ENCODE peak calls at places on chromosomes 5 and 9, in nine cellular contexts. L, T, J, H, P, F, R, I and O are unnamed samples.

GRCh38 chr9:129131300-129132145 is 20.3 kb downstream of the PTPA start:
- DNase-seq in P (peak), H (peak), J (peak), R (no peak), L (peak), F (peak), T (peak), I (no peak), O (peak)

GRCh38 chr9:973295-973842 is 3.1 kb upstream of the DMRT3 start:
- DNase-seq in I (peak), T (no peak), H (no peak), P (no peak), R (no peak), F (no peak), J (no peak), L (no peak), O (no peak)

GRCh38 chr5:177311361-177311722 is 356 bp downstream of the MXD3 start:
- DNase-seq in I (no peak), L (no peak), F (no peak), P (no peak), J (no peak), H (peak), R (no peak), T (no peak), O (no peak)

GRCh38 chr5:146283344-146283761 is 55.3 kb upstream of the POU4F3 start:
- DNase-seq in J (no peak), P (no peak), R (no peak), L (no peak), I (no peak), H (no peak), T (peak), F (no peak), O (no peak)

GRCh38 chr9:96417051-96417586 is 1.1 kb downstream of the ZNF367 start:
- DNase-seq in R (no peak), P (peak), J (peak), T (peak), L (peak), I (peak), F (peak), H (peak), O (peak)

GRCh38 chr9:3664044-3664443 is 138.2 kb upstream of the RFX3 start:
- DNase-seq in J (no peak), F (no peak), I (no peak), T (no peak), L (no peak), H (no peak), P (no peak), R (no peak), O (no peak)

GRCh38 chr5:146544232-146544631 is 28.2 kb upstream of the GPR151 start:
- DNase-seq in H (no peak), F (no peak), J (no peak), R (no peak), P (no peak), I (no peak), T (no peak), L (no peak), O (no peak)

GRCh38 chr9:101977614-101978210 is 239.3 kb upstream of the GRIN3A start:
- DNase-seq in P (no peak), R (no peak), I (no peak), J (no peak), H (no peak), T (peak), F (no peak), L (no peak), O (no peak)

GRCh38 chr9:2469681-2470141 is 151.9 kb upstream of the VLDLR start:
- DNase-seq in L (no peak), T (peak), H (peak), R (no peak), I (no peak), F (peak), J (no peak), P (peak), O (no peak)

GRCh38 chr9:127569819-127570401 is 42.2 kb upstream of the STXBP1 start:
- DNase-seq in J (no peak), T (peak), P (peak), F (no peak), R (no peak), I (no peak), L (no peak), H (no peak), O (no peak)

GRCh38 chr5:74262810-74263209 is 377.7 kb downstream of the ENC1 start:
- DNase-seq in P (no peak), J (no peak), F (no peak), I (peak), L (no peak), R (no peak), H (no peak), T (no peak), O (no peak)

GRCh38 chr5:100840769-100841168 is 62.3 kb downstream of the ST8SIA4 start:
- DNase-seq in P (no peak), R (no peak), L (no peak), F (no peak), T (no peak), I (no peak), J (no peak), H (no peak), O (no peak)

GRCh38 chr5:134567651-134568338 is 42.3 kb downstream of the JADE2 start:
- DNase-seq in F (no peak), P (peak), R (no peak), I (no peak), L (no peak), J (peak), T (peak), H (peak), O (no peak)

GRCh38 chr9:108710424-108710823 is 145.4 kb downstream of the ACTL7B start:
- DNase-seq in L (no peak), T (no peak), I (no peak), H (no peak), F (no peak), P (no peak), R (peak), J (no peak), O (no peak)

GRCh38 chr9:119349548-119349947 is 19.7 kb downstream of the BRINP1 start:
- DNase-seq in R (no peak), I (no peak), F (no peak), L (no peak), T (no peak), H (no peak), P (no peak), J (no peak), O (no peak)

GRCh38 chr5:135456238-135457099 is 4.3 kb upstream of the TIFAB start:
- DNase-seq in F (no peak), P (peak), T (peak), H (peak), I (no peak), J (no peak), L (peak), R (no peak), O (peak)

GRCh38 chr5:2741946-2742345 is 9.5 kb downstream of the IRX2 start:
- DNase-seq in F (no peak), J (no peak), I (no peak), T (no peak), H (no peak), P (no peak), L (no peak), R (peak), O (no peak)

GRCh38 chr5:57501414-57502321 is 19.1 kb upstream of the ACTBL2 start:
- DNase-seq in L (no peak), H (peak), J (peak), F (no peak), R (no peak), I (no peak), P (no peak), T (no peak), O (no peak)

GRCh38 chr5:176371621-176372539 is 6.6 kb downstream of the ARL10 start:
- DNase-seq in F (no peak), P (no peak), L (no peak), H (no peak), T (no peak), I (no peak), J (peak), R (no peak), O (no peak)

GRCh38 chr9:86405926-86406325 is 51.7 kb upstream of the TUT7 start:
- DNase-seq in H (peak), J (peak), I (peak), P (peak), L (no peak), F (no peak), T (peak), R (no peak), O (no peak)

GRCh38 chr9:129007766-129008468 is 20.2 kb downstream of the SH3GLB2 start:
- DNase-seq in F (no peak), H (no peak), R (no peak), J (no peak), P (no peak), T (no peak), L (no peak), I (no peak), O (no peak)

GRCh38 chr9:35923927-35924763 is 14.9 kb downstream of the SPAAR start:
- DNase-seq in J (no peak), I (no peak), F (no peak), L (no peak), H (peak), P (no peak), R (no peak), T (peak), O (no peak)

GRCh38 chr9:98536542-98537173 is 172.1 kb downstream of the GABBR2 start:
- DNase-seq in H (no peak), I (peak), J (no peak), F (no peak), R (peak), T (peak), P (peak), L (no peak), O (no peak)

GRCh38 chr9:108142504-108143201 is 653.1 kb upstream of the KLF4 start:
- DNase-seq in T (no peak), J (peak), I (peak), P (peak), F (peak), H (peak), L (peak), R (no peak), O (peak)

GRCh38 chr9:137486545-137487453 is 27.7 kb upstream of the NSMF start:
- DNase-seq in P (no peak), I (no peak), T (no peak), J (no peak), R (no peak), L (no peak), H (no peak), F (no peak), O (no peak)

GRCh38 chr5:149323235-149324205 is 21.8 kb upstream of the GRPEL2 start:
- DNase-seq in T (no peak), R (no peak), I (no peak), P (no peak), J (no peak), H (no peak), F (no peak), L (no peak), O (no peak)

GRCh38 chr5:1325870-1326546 is 18.9 kb downstream of the CLPTM1L start:
- DNase-seq in H (no peak), T (peak), P (no peak), L (peak), R (no peak), J (no peak), I (no peak), F (no peak), O (no peak)

GRCh38 chr9:124251188-124251587 is 6.6 kb upstream of the NEK6 start:
- DNase-seq in P (no peak), I (no peak), T (no peak), F (no peak), L (no peak), R (no peak), J (no peak), H (no peak), O (no peak)

GRCh38 chr5:83548556-83548955 is 77.0 kb downstream of the VCAN start:
- DNase-seq in L (no peak), P (no peak), H (no peak), T (no peak), F (no peak), J (no peak), R (no peak), I (no peak), O (no peak)

DNA sequence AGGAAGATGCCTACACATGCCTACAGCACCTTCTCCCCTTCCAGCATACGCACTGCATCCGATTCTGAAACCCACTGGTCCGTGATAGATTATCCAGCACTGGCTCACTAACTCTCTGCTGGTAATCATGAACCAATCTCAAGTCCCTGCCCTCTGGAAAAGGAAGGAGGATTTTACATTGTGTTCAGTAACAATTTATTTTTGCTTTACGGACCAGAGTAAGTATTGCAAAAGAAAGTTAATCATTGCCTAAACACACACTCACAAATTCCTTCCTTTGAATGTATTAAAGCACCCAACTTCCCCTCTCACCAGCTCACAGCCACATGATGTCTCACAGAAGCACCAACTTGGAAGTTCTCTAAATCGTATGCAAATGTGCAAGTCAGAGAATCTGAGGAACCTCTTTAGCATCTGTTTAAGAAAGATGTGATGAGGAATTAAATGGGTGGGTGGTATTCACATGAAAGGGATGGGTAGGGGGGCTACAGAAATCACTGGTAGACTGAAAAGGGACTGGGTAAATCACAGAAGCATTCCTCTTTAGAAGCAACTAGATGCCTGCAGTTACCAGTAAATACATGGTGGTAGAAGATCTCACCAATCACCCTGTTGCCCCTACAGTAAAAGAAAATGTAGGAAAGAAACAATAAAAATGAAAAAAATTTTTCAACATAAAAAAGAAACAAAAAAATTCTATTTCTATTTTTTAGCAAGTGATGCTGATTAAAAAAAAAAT is 8.4 kb downstream of the GNAQ start:
- DNase-seq in L (no peak), P (peak), T (peak), H (no peak), J (no peak), F (no peak), R (no peak), I (no peak), O (no peak)
- TF ChIP-seq POLR2A in L (no peak), P (peak), T (no peak), H (no peak), J (no peak), F (no peak), R (no peak), I (no peak), O (no peak)

DNA sequence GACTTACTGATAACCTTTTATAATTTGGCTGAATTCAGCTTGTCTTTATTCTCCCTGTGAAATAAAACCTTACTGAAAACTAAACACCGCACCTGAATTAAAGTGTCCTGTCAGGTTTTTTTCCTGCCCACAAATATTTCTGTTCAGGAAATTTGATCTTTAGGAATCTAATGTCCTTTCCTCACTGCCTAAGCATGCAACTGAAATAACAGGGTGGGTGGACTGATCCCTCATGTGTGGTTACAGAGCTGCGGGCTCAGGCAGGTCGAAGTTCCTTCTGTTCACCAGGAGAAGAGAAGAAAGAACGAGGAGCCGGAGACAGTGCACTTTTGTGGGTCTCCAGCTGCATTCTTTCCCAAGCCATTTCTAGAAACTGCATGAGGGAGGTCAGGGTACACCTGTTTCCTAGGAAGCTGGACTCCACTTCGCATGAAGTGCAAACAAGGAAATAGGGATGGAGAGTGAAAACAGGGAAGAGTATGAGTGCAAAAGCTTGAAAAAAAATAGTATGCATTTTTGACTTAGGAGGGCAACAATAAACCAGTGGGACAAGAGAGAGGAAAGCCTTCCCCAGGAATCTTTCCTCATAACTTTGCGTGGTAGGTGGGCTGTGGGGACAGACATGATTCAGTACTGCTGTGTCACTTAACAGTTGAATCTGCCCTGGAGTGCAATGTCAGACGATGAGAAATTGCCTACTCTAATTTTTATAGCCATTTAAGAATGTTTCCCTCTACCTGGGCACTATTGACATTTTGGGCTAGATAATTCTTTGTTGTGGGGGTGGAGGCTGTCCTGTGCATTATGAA is 60.2 kb downstream of the GCNT1 start:
- DNase-seq in I (no peak), T (no peak), R (no peak), J (no peak), P (no peak), F (no peak), H (no peak), L (no peak), O (no peak)
- H3K4me3 ChIP-seq in I (no peak), T (no peak), R (no peak), J (no peak), P (no peak), F (no peak), H (no peak), L (no peak), O (no peak)

GRCh38 chr5:53733853-53734252 is 173.4 kb downstream of the NDUFS4 start:
- DNase-seq in I (no peak), R (no peak), L (no peak), P (no peak), J (no peak), F (no peak), H (no peak), T (peak), O (no peak)
- TF ChIP-seq CTCF in I (no peak), R (no peak), L (no peak), P (no peak), J (no peak), F (no peak), H (no peak), T (no peak), O (no peak)

GRCh38 chr9:125747765-125748510 is 765 bp downstream of the PBX3 start:
- DNase-seq in L (no peak), R (no peak), H (peak), I (no peak), P (peak), J (no peak), T (peak), F (no peak), O (peak)
- TF ChIP-seq POLR2A in L (no peak), R (no peak), H (no peak), I (no peak), P (peak), J (no peak), T (no peak), F (peak), O (no peak)

DNA sequence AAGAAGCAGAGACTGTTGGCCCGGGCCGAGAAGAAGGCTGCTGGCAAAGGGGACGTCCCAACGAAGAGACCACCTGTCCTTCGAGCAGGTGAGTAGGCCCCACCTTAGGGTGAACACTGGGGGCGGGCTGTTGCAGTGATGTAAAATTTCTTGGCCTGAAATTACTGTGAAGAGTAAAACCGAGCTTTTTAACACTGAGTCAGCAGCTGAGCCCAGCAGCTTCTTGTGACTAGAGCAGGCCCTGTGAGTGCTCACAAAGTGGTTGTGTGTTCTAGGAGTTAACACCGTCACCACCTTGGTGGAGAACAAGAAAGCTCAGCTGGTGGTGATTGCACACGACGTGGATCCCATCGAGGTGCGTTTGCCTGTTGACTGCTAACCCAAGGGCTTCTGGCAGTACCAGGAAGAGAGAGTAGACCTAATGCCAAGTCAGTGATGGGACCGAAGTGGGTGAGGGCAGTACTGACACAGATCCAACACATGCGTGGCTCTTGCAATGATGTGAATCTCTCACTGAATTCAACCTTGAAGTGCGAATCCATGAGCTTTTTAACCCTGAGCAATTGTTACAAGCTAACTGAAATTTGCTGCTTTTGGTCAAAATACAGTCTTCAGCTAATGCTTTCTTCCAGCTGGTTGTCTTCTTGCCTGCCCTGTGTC is 2.1 kb downstream of the RPL7A start:
- DNase-seq in R (no peak), P (no peak), H (no peak), J (no peak), L (no peak), F (no peak), T (no peak), I (no peak), O (no peak)
- H3K4me3 ChIP-seq in R (no peak), P (no peak), H (no peak), J (no peak), L (no peak), F (no peak), T (peak), I (no peak), O (no peak)

DNA sequence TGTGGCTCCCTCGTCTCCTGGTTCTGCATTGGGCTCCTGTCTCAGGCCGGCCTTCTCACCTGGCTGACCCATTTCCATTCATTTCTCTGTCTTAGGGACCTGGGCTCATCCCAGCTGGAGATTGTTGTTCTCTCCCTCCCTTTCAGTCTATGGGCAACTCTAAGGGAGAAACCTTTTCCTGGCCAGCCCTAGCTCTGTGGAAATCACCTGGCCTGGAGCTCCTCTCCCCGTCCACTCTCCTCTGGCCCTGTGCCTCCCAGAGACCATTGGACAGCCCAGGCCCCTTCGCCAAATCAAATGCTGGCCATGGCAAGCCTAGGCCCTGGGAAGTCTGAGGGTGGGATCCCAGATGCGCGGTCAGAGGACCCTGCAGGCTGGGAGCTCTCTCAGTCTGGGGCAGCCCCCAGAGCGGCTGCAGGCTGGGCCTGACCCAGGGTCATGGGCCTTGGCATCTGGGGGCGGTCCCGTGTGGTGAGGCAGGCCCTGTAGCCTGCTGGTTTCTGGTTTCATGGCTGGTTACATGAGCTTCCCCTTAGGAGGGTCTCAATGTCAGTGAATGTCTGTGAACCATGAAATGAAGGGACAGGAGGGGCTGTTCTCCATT is 253.5 kb downstream of the AOPEP start:
- DNase-seq in H (no peak), R (no peak), L (no peak), T (no peak), F (no peak), P (no peak), I (no peak), J (no peak), O (no peak)
- TF ChIP-seq CTCF in H (no peak), R (no peak), L (no peak), T (no peak), F (no peak), P (no peak), I (no peak), J (no peak), O (no peak)

GRCh38 chr5:6728011-6728794 is 15.0 kb downstream of the TENT4A start:
- DNase-seq in J (no peak), I (no peak), H (no peak), R (no peak), P (no peak), F (no peak), T (no peak), L (no peak), O (no peak)
- TF ChIP-seq POLR2A in J (no peak), I (no peak), H (no peak), R (no peak), P (no peak), F (no peak), T (no peak), L (no peak), O (no peak)